ENCODE peak calls at places on chromosomes 3 and 15, in six cellular contexts. P is pancreas; M is CD4-positive, CD25-positive, alpha-beta regulatory T cell; E is cardiac muscle cell; N is H7; J is neuronal stem cell. F is an unnamed sample.

GRCh38 chr3:67998222-67998760 is 343.9 kb upstream of the SUCLG2 start:
- DNase-seq in P (no peak), E (no peak), J (no peak), N (no peak), M (no peak), F (no peak)

GRCh38 chr3:49859576-49860305 is 3.4 kb upstream of the TRAIP start:
- DNase-seq in E (no peak), J (no peak), N (peak), M (no peak), P (no peak), F (no peak)

GRCh38 chr3:15154326-15154725 is 51.7 kb upstream of the CAPN7 start:
- DNase-seq in P (no peak), N (no peak), J (no peak), E (no peak), M (no peak), F (no peak)

GRCh38 chr3:187954486-187955075 is 199.4 kb upstream of the LPP start:
- DNase-seq in P (no peak), N (no peak), J (no peak), M (no peak), E (no peak), F (no peak)

GRCh38 chr15:68348064-68348463 is 70.5 kb downstream of the FEM1B start:
- DNase-seq in P (no peak), M (no peak), J (no peak), N (no peak), E (no peak), F (no peak)

GRCh38 chr3:140762751-140763150 is 84.9 kb downstream of the TRIM42 start:
- DNase-seq in J (no peak), M (no peak), P (no peak), N (no peak), E (no peak), F (no peak)

GRCh38 chr3:193960485-193961172 is 175.3 kb upstream of the HES1 start:
- DNase-seq in M (no peak), N (no peak), J (no peak), E (no peak), P (no peak), F (peak)

GRCh38 chr15:37015476-37015875 is 84.9 kb downstream of the MEIS2 start:
- DNase-seq in P (no peak), E (no peak), J (no peak), M (no peak), N (peak), F (no peak)

GRCh38 chr15:92869977-92870644 is 30.0 kb upstream of the CHD2 start:
- DNase-seq in N (no peak), P (no peak), J (no peak), E (no peak), M (no peak), F (no peak)

GRCh38 chr3:145882416-145882815 is 278.6 kb downstream of the PLOD2 start:
- DNase-seq in N (no peak), P (no peak), M (no peak), J (no peak), E (no peak), F (no peak)

GRCh38 chr3:195849322-195850074 is 37.8 kb upstream of the MUC4 start:
- DNase-seq in N (peak), E (peak), M (peak), P (no peak), J (no peak), F (peak)

GRCh38 chr3:98812851-98813374 is 49.8 kb downstream of the ST3GAL6 start:
- DNase-seq in J (no peak), M (no peak), E (peak), P (peak), N (peak), F (no peak)

GRCh38 chr3:148238421-148238821 is 459.3 kb upstream of the AGTR1 start:
- DNase-seq in M (no peak), J (no peak), E (no peak), P (no peak), N (no peak), F (no peak)

GRCh38 chr3:46972396-46972795 is 4.1 kb downstream of the CCDC12 start:
- DNase-seq in E (no peak), P (no peak), N (no peak), M (no peak), J (no peak), F (no peak)
- H3K4me3 ChIP-seq in E (no peak), P (no peak), N (no peak), M (peak), J (no peak), F (no peak)

GRCh38 chr15:81293728-81294500 is 30.0 kb downstream of the STARD5 start:
- DNase-seq in N (peak), J (no peak), M (peak), P (no peak), E (no peak), F (no peak)
- H3K4me3 ChIP-seq in N (no peak), J (no peak), M (peak), P (no peak), E (no peak), F (no peak)

GRCh38 chr15:74543043-74543422 is 2.0 kb downstream of the ARID3B start:
- DNase-seq in E (no peak), M (no peak), J (no peak), N (no peak), P (no peak), F (no peak)
- H3K4me3 ChIP-seq in E (peak), M (peak), J (no peak), N (no peak), P (no peak), F (no peak)

GRCh38 chr3:29319798-29320197 is 38.9 kb downstream of the RBMS3 start:
- DNase-seq in E (no peak), N (no peak), P (no peak), J (no peak), M (no peak), F (no peak)
- H3K4me3 ChIP-seq in E (no peak), N (no peak), P (no peak), J (no peak), M (no peak), F (no peak)

DNA sequence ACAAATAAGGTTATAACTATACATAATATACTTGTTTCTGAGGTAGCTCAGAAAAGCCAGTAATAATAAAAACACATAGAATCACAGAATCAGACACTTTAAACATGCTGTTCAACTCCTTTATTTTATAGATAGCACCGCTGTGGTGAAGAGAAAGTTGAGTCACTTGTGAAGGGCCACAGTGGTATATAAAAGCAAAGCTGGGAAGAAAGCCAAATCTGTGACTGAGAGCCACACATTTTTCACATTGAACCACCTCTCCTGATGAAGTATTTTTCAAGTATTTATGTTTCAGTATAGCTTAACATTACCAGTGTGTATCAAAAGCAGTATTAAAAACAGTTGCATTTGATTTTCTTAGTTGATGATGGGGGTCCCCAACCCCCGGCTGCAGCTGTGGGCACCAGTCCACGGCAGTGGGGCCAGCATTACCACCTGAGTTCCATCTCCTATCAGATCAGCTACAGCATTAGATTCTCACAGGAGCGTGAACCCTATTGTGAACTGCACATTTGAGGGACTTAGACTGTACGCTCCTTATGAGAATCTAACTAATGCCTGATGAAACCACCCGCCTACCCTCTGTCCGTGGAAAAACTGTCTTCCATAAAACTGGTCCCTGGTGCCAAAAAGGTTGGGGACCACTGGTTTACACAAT is 46.2 kb downstream of the TBL1XR1 start:
- DNase-seq in J (no peak), N (no peak), M (no peak), P (no peak), E (peak), F (no peak)
- H3K4me3 ChIP-seq in J (no peak), N (no peak), M (peak), P (no peak), E (no peak), F (no peak)

GRCh38 chr3:81743096-81744025 is 18.1 kb downstream of the GBE1 start:
- DNase-seq in J (no peak), P (peak), M (no peak), E (no peak), N (no peak), F (peak)
- H3K4me3 ChIP-seq in J (no peak), P (no peak), M (no peak), E (no peak), N (no peak), F (no peak)

DNA sequence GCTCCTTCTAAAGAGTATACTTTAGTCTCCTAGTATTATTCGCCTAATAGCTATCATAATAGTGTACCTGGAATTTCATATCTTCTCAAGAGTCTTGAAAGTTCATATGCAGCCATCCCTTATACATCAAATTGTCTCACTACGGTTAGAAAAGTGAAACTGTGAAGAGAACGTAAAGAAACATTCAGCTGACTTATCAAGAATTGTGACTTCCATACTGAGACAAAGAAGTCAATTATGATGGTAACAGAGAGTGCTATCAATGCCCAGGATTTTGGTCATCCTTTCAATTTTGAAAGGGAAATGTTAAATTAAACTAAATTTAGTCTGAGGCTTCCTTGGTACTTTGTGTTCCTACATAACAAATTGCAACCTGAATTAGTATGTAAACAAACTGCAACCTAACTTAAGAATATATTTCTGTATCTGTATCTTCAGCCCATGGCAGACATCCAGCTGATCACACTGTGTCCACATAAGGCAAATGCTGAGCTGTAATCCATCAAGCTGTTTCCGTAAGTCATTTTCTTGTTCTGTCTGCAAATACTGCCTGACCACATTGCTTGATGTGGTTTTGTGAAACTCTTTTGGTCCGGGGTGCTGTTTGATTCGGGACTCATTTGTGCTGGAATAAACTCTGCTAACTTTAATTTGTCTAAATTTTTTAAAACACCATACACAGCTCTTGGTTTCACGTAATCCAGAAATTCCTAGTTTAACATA is 469.6 kb downstream of the SI start:
- DNase-seq in E (no peak), N (no peak), M (no peak), P (no peak), J (no peak), F (no peak)
- H3K4me3 ChIP-seq in E (no peak), N (no peak), M (no peak), P (no peak), J (peak), F (no peak)

GRCh38 chr15:56240390-56240789 is 3.3 kb downstream of the RFX7 start:
- DNase-seq in M (no peak), P (no peak), J (no peak), E (no peak), N (no peak), F (no peak)

GRCh38 chr15:56243117-56243773 is 434 bp downstream of the RFX7 start:
- DNase-seq in P (peak), N (peak), M (peak), J (peak), E (peak), F (peak)

GRCh38 chr15:56243774-56244236 is at the start of gene RFX7:
- DNase-seq in E (peak), M (peak), P (peak), J (peak), N (peak), F (peak)

GRCh38 chr15:56242576-56243116 is 1.0 kb downstream of the RFX7 start:
- DNase-seq in M (no peak), N (no peak), J (peak), E (no peak), P (no peak), F (no peak)

DNA sequence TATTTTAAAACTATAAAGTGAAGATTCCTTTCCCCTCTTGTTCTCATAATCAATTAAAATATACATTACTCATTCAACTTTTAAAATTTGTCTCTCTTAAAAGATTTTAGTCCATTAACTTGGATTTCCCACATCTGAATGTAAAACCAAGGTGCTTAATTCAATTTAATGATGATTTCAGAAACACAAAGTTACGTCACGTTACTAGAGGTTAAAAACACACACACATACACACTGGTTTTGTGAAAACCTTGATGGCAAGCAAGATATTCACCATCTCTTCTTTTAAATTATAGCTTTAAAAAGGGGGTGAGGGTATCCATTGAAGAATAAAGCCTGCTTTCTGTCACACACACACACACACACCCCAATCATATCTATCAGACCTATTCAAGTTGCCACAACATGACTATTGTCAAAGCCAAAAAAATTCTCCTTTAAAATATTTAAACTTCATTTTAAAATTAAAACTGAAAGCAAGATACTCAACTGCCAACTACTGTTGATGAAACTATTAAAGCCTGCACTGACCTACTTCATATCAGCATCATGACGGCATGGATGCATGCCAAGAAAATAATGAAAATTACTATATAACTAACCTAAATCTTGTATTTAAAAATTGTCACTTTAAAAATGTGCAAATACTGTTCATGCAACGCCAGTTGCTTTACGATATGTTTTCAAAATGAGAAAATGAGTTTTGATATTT is 2.1 kb downstream of the RFX7 start:
- DNase-seq in E (no peak), J (no peak), P (no peak), M (no peak), N (no peak), F (no peak)
- H3K4me3 ChIP-seq in E (peak), J (no peak), P (no peak), M (peak), N (peak), F (peak)

F was measured in heart left ventricle.